ENCODE peak calls at places on chromosomes 4 and X, in nine cellular contexts. B is heart left ventricle; S is A549; F is HCT116; Q is stomach; I is astrocyte; Y is fibroblast of lung; A is effector memory CD4-positive, alpha-beta T cell; W is psoas muscle. T is an unnamed sample. For H3K4me1, the result is how much of the 10 kb centered on the place peaks cover.

GRCh38 chrX:48683411-48683982 is at the start of gene WAS:
- DNase-seq in B (no peak), S (no peak), F (no peak), Q (no peak), I (no peak), Y (no peak), A (peak), W (no peak), T (no peak)

GRCh38 chr4:125198916-125199315 is 115.8 kb upstream of the FAT4 start:
- DNase-seq in B (no peak), S (no peak), F (no peak), Q (no peak), I (peak), Y (peak), A (no peak), W (no peak), T (no peak)

GRCh38 chr4:152735302-152735917 is 44.1 kb downstream of the TIGD4 start:
- DNase-seq in B (no peak), S (peak), F (peak), Q (no peak), I (peak), Y (peak), A (no peak), W (no peak), T (no peak)

GRCh38 chr4:85697864-85698263 is 222.9 kb downstream of the ARHGAP24 start:
- DNase-seq in B (no peak), S (no peak), F (no peak), Q (no peak), I (no peak), Y (no peak), A (no peak), W (no peak), T (no peak)

GRCh38 chr4:111228396-111228795 is 605.5 kb upstream of the PITX2 start:
- DNase-seq in B (no peak), S (no peak), F (no peak), Q (no peak), I (peak), Y (peak), A (no peak), W (no peak), T (no peak)

GRCh38 chrX:39818750-39819149 is 279.0 kb downstream of the BCOR start:
- DNase-seq in B (no peak), S (no peak), F (no peak), Q (no peak), I (no peak), Y (no peak), A (no peak), W (no peak), T (no peak)

GRCh38 chr4:24104173-24104572 is 214.3 kb upstream of the PPARGC1A start:
- DNase-seq in B (no peak), S (no peak), F (no peak), Q (no peak), I (peak), Y (peak), A (no peak), W (no peak), T (no peak)

GRCh38 chrX:68929332-68930150 is 100.7 kb downstream of the EFNB1 start:
- DNase-seq in B (peak), S (no peak), F (peak), Q (peak), I (peak), Y (peak), A (no peak), W (peak), T (no peak)

GRCh38 chr4:100517864-100518341 is at the start of gene EMCN:
- DNase-seq in B (no peak), S (no peak), F (no peak), Q (no peak), I (no peak), Y (no peak), A (no peak), W (no peak), T (no peak)

GRCh38 chr4:95693594-95693993 is 144.8 kb upstream of the UNC5C start:
- DNase-seq in B (no peak), S (no peak), F (peak), Q (no peak), I (peak), Y (peak), A (no peak), W (no peak), T (peak)

GRCh38 chrX:45850197-45850774 is 649.6 kb upstream of the DIPK2B start:
- DNase-seq in B (no peak), S (no peak), F (no peak), Q (no peak), I (peak), Y (peak), A (no peak), W (no peak), T (no peak)

GRCh38 chrX:124534530-124534929 is 188.2 kb downstream of the SH2D1A start:
- DNase-seq in B (no peak), S (no peak), F (no peak), Q (no peak), I (no peak), Y (no peak), A (no peak), W (no peak), T (peak)

GRCh38 chr4:137739391-137739790 is 207.1 kb upstream of the PCDH18 start:
- DNase-seq in B (no peak), S (no peak), F (no peak), Q (no peak), I (no peak), Y (no peak), A (no peak), W (no peak), T (no peak)

GRCh38 chrX:45710081-45710801 is 509.6 kb upstream of the DIPK2B start:
- DNase-seq in B (no peak), S (peak), F (peak), Q (no peak), I (peak), Y (peak), A (no peak), W (no peak), T (no peak)

GRCh38 chrX:7065473-7065872 is 82.0 kb upstream of the STS start:
- DNase-seq in B (no peak), S (no peak), F (no peak), Q (no peak), I (no peak), Y (no peak), A (no peak), W (no peak), T (no peak)

GRCh38 chr4:166274775-166275174 is 401.7 kb downstream of the TLL1 start:
- DNase-seq in B (no peak), S (no peak), F (no peak), Q (no peak), I (no peak), Y (no peak), A (no peak), W (no peak), T (no peak)

GRCh38 chr4:142293536-142293935 is 552.6 kb downstream of the INPP4B start:
- DNase-seq in B (no peak), S (no peak), F (no peak), Q (no peak), I (peak), Y (peak), A (no peak), W (no peak), T (no peak)

GRCh38 chr4:160194716-160195115 is 1091.8 kb downstream of the RAPGEF2 start:
- DNase-seq in B (no peak), S (no peak), F (no peak), Q (no peak), I (no peak), Y (no peak), A (no peak), W (no peak), T (no peak)

GRCh38 chr4:185396724-185397402 is at the start of gene ANKRD37:
- DNase-seq in B (peak), S (no peak), F (no peak), Q (peak), I (peak), Y (peak), A (no peak), W (peak), T (no peak)

GRCh38 chr4:171308661-171309060 is 504.5 kb upstream of the GALNTL6 start:
- DNase-seq in B (no peak), S (no peak), F (no peak), Q (no peak), I (no peak), Y (no peak), A (no peak), W (no peak), T (no peak)

GRCh38 chrX:113400193-113400704 is 559.6 kb upstream of the AMOT start:
- DNase-seq in B (no peak), S (no peak), F (peak), Q (no peak), I (peak), Y (peak), A (no peak), W (no peak), T (peak)

GRCh38 chr4:109560687-109561452 is 824 bp downstream of the MCUB start:
- DNase-seq in B (peak), S (peak), F (no peak), Q (no peak), I (peak), Y (peak), A (peak), W (peak), T (no peak)

GRCh38 chr4:167578906-167579305 is 344.6 kb upstream of the SPOCK3 start:
- DNase-seq in B (no peak), S (no peak), F (peak), Q (no peak), I (no peak), Y (no peak), A (no peak), W (no peak), T (no peak)

GRCh38 chr4:112938461-112939058 is 110.9 kb upstream of the ANK2 start:
- DNase-seq in B (no peak), S (peak), F (peak), Q (no peak), I (peak), Y (peak), A (no peak), W (no peak), T (no peak)

GRCh38 chr4:23890369-23891063 is 669 bp upstream of the PPARGC1A start:
- DNase-seq in B (no peak), S (no peak), F (no peak), Q (no peak), I (no peak), Y (no peak), A (no peak), W (no peak), T (no peak)

DNA sequence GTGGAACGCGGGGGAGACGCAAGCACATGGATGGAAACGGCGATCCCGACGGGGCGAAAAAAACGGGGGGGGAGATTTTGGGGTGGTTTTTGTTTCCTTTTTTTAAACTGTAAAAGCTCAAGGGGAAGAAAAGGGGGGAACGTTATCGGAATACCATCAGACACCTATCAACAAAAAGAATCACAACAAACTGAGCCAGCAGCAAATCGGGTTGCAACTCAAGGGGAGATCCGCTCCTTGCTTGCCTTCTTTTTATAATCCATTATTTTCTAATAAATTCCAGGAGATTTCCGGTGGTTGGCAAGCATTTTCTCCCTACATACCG is 603 bp downstream of the MAML3 start:
- DNase-seq in B (no peak), S (no peak), F (no peak), Q (no peak), I (no peak), Y (no peak), A (no peak), W (no peak), T (no peak)
- H3K4me1 ChIP-seq in B (under half), S (under half), F (under half), Q (under half), I (under half), Y (under half), A (under half), W (under half), T (under half)

GRCh38 chrX:19864736-19865135 is 22.7 kb downstream of the SH3KBP1 start:
- DNase-seq in B (peak), S (no peak), F (no peak), Q (no peak), I (no peak), Y (no peak), A (no peak), W (no peak), T (no peak)

GRCh38 chrX:19867411-19867732 is 20.0 kb downstream of the SH3KBP1 start:
- DNase-seq in B (no peak), S (no peak), F (no peak), Q (no peak), I (peak), Y (peak), A (no peak), W (no peak), T (no peak)

GRCh38 chrX:19867938-19868337 is 19.5 kb downstream of the SH3KBP1 start:
- DNase-seq in B (no peak), S (no peak), F (no peak), Q (no peak), I (no peak), Y (no peak), A (no peak), W (no peak), T (no peak)

GRCh38 chrX:19865567-19866363 is 21.6 kb downstream of the SH3KBP1 start:
- DNase-seq in B (no peak), S (no peak), F (no peak), Q (no peak), I (no peak), Y (no peak), A (no peak), W (no peak), T (no peak)

DNA sequence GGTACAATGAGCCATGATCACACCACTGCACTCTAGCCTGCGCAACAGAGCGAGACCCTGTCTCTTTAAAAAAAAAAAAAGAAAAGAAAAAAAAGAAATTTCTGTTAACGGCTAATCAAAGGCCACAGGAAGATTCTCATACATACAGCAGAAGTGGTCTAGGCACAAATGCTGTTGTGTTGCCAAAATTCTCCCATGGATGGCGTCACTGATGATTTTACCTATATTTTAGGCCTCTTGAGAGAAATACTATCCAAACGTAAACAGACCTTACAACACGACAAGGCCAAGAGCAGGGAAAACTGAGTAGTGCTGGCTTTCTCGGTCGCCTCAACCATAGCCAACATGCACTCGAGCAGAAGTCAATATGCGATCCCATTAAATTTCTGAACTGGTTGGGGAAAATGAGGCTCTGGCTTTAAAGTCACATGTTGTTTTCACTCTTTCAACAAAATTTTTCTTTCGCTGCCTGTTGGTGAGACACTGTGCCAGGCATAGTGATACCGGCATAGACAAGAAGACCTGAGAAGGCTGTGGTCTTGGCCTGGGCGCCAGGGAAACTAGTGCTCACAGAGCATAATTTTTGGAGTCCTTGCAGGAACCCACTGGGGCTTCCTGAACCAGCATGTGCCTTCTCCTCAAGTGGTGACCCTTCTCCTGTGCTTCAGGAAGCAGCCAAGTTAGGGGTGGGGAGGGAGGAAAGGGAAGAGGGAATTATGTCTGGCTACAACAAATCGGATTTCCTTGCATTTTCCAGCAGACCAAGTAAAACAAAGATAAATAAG is 20.6 kb downstream of the SH3KBP1 start:
- DNase-seq in B (no peak), S (no peak), F (no peak), Q (no peak), I (no peak), Y (no peak), A (no peak), W (no peak), T (no peak)
- H3K4me1 ChIP-seq in B (under half), S (under half), F (under half), Q (under half), I (under half), Y (under half), A (under half), W (under half), T (under half)

DNA sequence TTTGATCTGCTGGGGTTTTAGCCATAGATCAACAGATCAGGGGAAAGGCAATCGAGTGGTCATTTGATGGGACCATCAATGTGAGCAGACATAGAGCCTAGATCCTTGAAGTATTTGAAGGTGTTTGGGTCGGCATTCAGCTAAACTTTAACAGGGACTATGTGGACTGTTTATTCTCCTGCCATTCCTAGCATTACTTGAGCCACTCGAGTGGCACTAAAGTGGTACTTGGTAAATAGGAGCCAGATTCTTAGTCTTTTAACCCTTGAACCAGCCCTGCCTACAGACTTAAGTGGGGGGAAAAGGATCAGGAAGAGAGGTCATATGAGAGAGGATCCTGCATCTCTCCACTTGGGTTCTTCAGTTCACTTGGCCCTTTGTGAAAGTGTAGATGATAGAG is 3.8 kb downstream of the MSN start:
- DNase-seq in B (no peak), S (no peak), F (no peak), Q (no peak), I (no peak), Y (no peak), A (no peak), W (no peak), T (no peak)
- H3K4me1 ChIP-seq in B (under half), S (half or more), F (under half), Q (under half), I (under half), Y (under half), A (under half), W (under half), T (under half)

DNA sequence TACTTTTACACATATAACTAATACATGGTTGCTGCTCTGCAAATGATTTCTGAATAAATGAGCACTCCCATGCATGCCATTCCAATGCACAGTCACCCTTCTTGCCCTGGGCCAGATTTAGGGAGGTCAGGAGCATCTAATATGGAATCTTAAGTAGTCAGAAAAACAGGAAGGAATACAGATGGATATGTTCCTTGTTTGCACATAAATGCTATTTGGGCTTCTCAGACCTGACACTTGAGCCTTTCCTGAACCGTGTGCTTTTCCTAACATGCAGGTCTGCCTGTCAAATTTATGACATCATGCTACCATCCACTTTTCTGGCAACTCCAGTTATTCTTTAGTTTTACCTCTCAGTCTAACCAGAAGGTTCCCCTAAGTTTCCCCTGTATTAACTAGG is 70.7 kb downstream of the MAML3 start:
- DNase-seq in B (no peak), S (no peak), F (no peak), Q (no peak), I (no peak), Y (no peak), A (no peak), W (no peak), T (no peak)
- H3K4me1 ChIP-seq in B (under half), S (half or more), F (under half), Q (under half), I (under half), Y (under half), A (under half), W (under half), T (under half)

GRCh38 chr4:3037957-3038451 is 36.3 kb downstream of the HTT-AS start:
- DNase-seq in B (peak), S (no peak), F (no peak), Q (no peak), I (no peak), Y (no peak), A (no peak), W (peak), T (no peak)
- H3K4me1 ChIP-seq in B (under half), S (under half), F (under half), Q (under half), I (under half), Y (under half), A (under half), W (under half), T (under half)

GRCh38 chr4:10097906-10098769 is 18.5 kb downstream of the WDR1 start:
- DNase-seq in B (no peak), S (no peak), F (no peak), Q (no peak), I (no peak), Y (no peak), A (no peak), W (no peak), T (no peak)
- H3K4me1 ChIP-seq in B (half or more), S (under half), F (half or more), Q (under half), I (half or more), Y (half or more), A (half or more), W (half or more), T (under half)

GRCh38 chrX:142043196-142043595 is 139.5 kb downstream of the MAGEC1 start:
- DNase-seq in B (no peak), S (no peak), F (no peak), Q (no peak), I (no peak), Y (no peak), A (no peak), W (no peak), T (no peak)
- H3K4me1 ChIP-seq in B (under half), S (under half), F (under half), Q (under half), I (under half), Y (under half), A (under half), W (under half), T (under half)

DNA sequence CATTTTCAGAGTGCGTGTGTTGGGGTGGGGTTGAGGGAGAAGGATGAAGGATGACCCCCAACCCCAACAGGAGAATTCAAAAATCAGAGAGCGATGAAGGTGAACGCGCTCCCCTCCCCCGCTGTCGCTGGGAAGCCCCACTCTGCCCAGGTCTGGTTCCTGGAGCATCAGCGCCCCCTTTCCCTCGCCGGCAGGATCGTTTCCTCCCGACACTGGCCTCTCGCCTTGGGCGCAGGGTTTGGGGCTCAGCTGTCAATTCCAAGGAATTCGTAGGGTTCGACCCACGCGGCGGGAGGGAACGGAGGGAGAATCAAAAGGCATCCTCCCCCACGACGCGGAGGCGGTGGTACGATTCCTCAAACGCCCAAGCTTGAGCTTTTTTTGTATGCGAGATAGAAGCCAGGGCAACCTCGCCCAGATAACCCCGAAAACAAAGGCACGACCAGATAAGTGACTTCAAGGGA is 997 bp upstream of the PDGFRA start:
- DNase-seq in B (peak), S (peak), F (no peak), Q (peak), I (peak), Y (peak), A (no peak), W (peak), T (no peak)
- H3K4me1 ChIP-seq in B (under half), S (under half), F (under half), Q (half or more), I (half or more), Y (under half), A (under half), W (under half), T (under half)

T was measured in iPS DF 6.9.